ENCODE peak calls at places on chromosomes 12 and 14, in four cellular contexts. H is T-helper 1 cell, C is spleen, N is H7. P is an unnamed sample.

GRCh38 chr12:122687091-122687490 is 16.1 kb downstream of the HCAR2 start:
- DNase-seq in H (no peak), C (no peak), N (no peak), P (no peak)

GRCh38 chr12:68040450-68041075 is 51.3 kb downstream of the IFNG-AS1 start:
- DNase-seq in H (peak), C (no peak), N (peak), P (peak)

GRCh38 chr12:66127695-66128094 is 2.9 kb downstream of the LLPH start:
- DNase-seq in H (no peak), C (no peak), N (no peak), P (no peak)

GRCh38 chr14:61625171-61625570 is 70.1 kb upstream of the HIF1A start:
- DNase-seq in H (no peak), C (no peak), N (no peak), P (no peak)

GRCh38 chr12:120096671-120097202 is 19.8 kb downstream of the RAB35 start:
- DNase-seq in H (no peak), C (no peak), N (peak), P (no peak)

GRCh38 chr12:46209165-46209564 is 59.7 kb downstream of the SLC38A1 start:
- DNase-seq in H (no peak), C (no peak), N (no peak), P (no peak)

GRCh38 chr14:31418440-31418839 is 1.9 kb downstream of the HEATR5A start:
- DNase-seq in H (no peak), C (no peak), N (no peak), P (no peak)

GRCh38 chr12:123398177-123398916 is 14.4 kb downstream of the KMT5A start:
- DNase-seq in H (no peak), C (no peak), N (peak), P (no peak)

GRCh38 chr12:101172316-101172715 is 37.7 kb downstream of the SLC5A8 start:
- DNase-seq in H (no peak), C (no peak), N (peak), P (peak)

GRCh38 chr14:105529506-105530445 is 3.4 kb downstream of the TMEM121 start:
- DNase-seq in H (no peak), C (peak), N (peak), P (no peak)

GRCh38 chr12:129096184-129096583 is 242.9 kb downstream of the GLT1D1 start:
- DNase-seq in H (no peak), C (no peak), N (no peak), P (no peak)

GRCh38 chr14:95185033-95185432 is 27.7 kb upstream of the DICER1 start:
- DNase-seq in H (no peak), C (no peak), N (no peak), P (no peak)

GRCh38 chr12:26195250-26195640 is at the start of gene SSPN:
- DNase-seq in H (no peak), C (peak), N (peak), P (peak)

GRCh38 chr14:77623201-77623600 is 6.8 kb upstream of the SPTLC2 start:
- DNase-seq in H (no peak), C (no peak), N (no peak), P (no peak)

GRCh38 chr12:50933459-50934124 is 18.8 kb upstream of the HIGD1C start:
- DNase-seq in H (no peak), C (no peak), N (no peak), P (no peak)

GRCh38 chr12:9794484-9795063 is 32.7 kb upstream of the KLRF1 start:
- DNase-seq in H (no peak), C (no peak), N (no peak), P (no peak)

P was measured in H9.